ENCODE peak calls at places on chromosomes 13 and 19, in five cellular contexts. T is HepG2, K is H1, R is HCT116, Y is K562. A is an unnamed sample.
A peak's percentile ranks its signal among the peaks of the same experiment; 100 is the strongest.

GRCh38 chr13:40563350-40564125 is 102.9 kb downstream of the FOXO1 start:
- DNase-seq in T (peak; percentile 97), K (no peak), R (no peak), Y (no peak), A (no peak)

GRCh38 chr19:21677696-21678418 is 89.5 kb downstream of the ZNF100 start:
- DNase-seq in T (no peak), K (no peak), R (no peak), Y (no peak), A (no peak)

GRCh38 chr13:93603043-93603442 is 376.4 kb downstream of the GPC6 start:
- DNase-seq in T (no peak), K (peak; percentile 2), R (no peak), Y (no peak), A (no peak)

GRCh38 chr13:100789481-100789880 is 114.9 kb upstream of the TMTC4 start:
- DNase-seq in T (peak; percentile 20), K (no peak), R (no peak), Y (no peak), A (no peak)

GRCh38 chr19:58474291-58474996 is 1.7 kb upstream of the ZNF446 start:
- DNase-seq in T (no peak), K (no peak), R (no peak), Y (no peak), A (no peak)

GRCh38 chr13:46672338-46673090 is 119.5 kb downstream of the LRCH1 start:
- DNase-seq in T (no peak), K (no peak), R (no peak), Y (no peak), A (no peak)

GRCh38 chr13:101283782-101284181 is 132.5 kb downstream of the NALCN start:
- DNase-seq in T (no peak), K (no peak), R (no peak), Y (no peak), A (no peak)

GRCh38 chr19:14536926-14537692 is 7.7 kb downstream of the TECR start:
- DNase-seq in T (no peak), K (peak; percentile 94), R (peak; percentile 88), Y (peak; percentile 93), A (no peak)

GRCh38 chr13:64793592-64793991 is 2436.5 kb downstream of the PCDH9 start:
- DNase-seq in T (no peak), K (no peak), R (no peak), Y (no peak), A (no peak)

GRCh38 chr13:73273737-73274136 is 214.9 kb downstream of the KLF5 start:
- DNase-seq in T (no peak), K (no peak), R (no peak), Y (no peak), A (no peak)

GRCh38 chr13:114101325-114101821 is 31.1 kb downstream of the RASA3 start:
- DNase-seq in T (no peak), K (no peak), R (no peak), Y (no peak), A (no peak)

GRCh38 chr13:109654341-109655205 is 131.8 kb downstream of the IRS2 start:
- DNase-seq in T (no peak), K (no peak), R (no peak), Y (no peak), A (no peak)

GRCh38 chr13:109655611-109656010 is 130.8 kb downstream of the IRS2 start:
- DNase-seq in T (no peak), K (no peak), R (no peak), Y (no peak), A (no peak)

GRCh38 chr13:109657395-109657794 is 129.0 kb downstream of the IRS2 start:
- DNase-seq in T (no peak), K (no peak), R (no peak), Y (no peak), A (no peak)

GRCh38 chr13:109652536-109652935 is 133.8 kb downstream of the IRS2 start:
- DNase-seq in T (no peak), K (no peak), R (no peak), Y (no peak), A (no peak)

DNA sequence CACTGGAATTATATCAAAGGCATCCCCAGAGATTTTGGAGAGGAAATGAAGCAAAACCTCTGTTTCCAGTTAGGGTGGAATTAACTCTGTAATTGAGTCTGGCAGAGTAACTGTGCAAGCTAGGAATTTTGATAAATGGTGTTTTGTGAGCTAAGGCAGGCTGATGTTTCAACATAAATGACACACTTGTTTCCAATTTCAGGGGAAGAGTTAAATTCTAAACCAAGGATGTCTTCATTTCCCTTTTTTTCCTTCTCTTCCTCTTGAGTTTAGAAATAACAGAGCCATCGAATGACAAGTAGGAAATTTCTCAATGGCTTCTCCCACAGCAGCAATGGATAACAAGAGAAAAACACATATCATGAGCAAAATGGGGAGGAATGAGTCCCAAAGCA is 131.2 kb downstream of the IRS2 start:
- DNase-seq in T (no peak), K (no peak), R (no peak), Y (no peak), A (no peak)
- TF ChIP-seq SRF in T (no peak), K (no peak), R (no peak), Y (no peak), A (no peak)

GRCh38 chr19:56934438-56935090 is 94.0 kb upstream of the PEG3 start:
- DNase-seq in T (peak; percentile 92), K (no peak), R (no peak), Y (no peak), A (no peak)
- TF ChIP-seq SRF in T (no peak), K (no peak), R (no peak), Y (no peak), A (no peak)

GRCh38 chr19:1227655-1228054 is 10.2 kb downstream of the CBARP start:
- DNase-seq in T (no peak), K (no peak), R (peak; percentile 46), Y (peak; percentile 45), A (no peak)
- TF ChIP-seq SRF in T (no peak), K (no peak), R (no peak), Y (no peak), A (no peak)

GRCh38 chr13:52998290-52998876 is 30.2 kb upstream of the OLFM4 start:
- DNase-seq in T (no peak), K (no peak), R (no peak), Y (no peak), A (no peak)

GRCh38 chr13:52999093-52999696 is 29.4 kb upstream of the OLFM4 start:
- DNase-seq in T (no peak), K (no peak), R (no peak), Y (no peak), A (no peak)

GRCh38 chr13:52994051-52994450 is 34.6 kb upstream of the OLFM4 start:
- DNase-seq in T (no peak), K (no peak), R (no peak), Y (no peak), A (no peak)

GRCh38 chr13:52994865-52995264 is 33.7 kb upstream of the OLFM4 start:
- DNase-seq in T (no peak), K (no peak), R (no peak), Y (no peak), A (no peak)

DNA sequence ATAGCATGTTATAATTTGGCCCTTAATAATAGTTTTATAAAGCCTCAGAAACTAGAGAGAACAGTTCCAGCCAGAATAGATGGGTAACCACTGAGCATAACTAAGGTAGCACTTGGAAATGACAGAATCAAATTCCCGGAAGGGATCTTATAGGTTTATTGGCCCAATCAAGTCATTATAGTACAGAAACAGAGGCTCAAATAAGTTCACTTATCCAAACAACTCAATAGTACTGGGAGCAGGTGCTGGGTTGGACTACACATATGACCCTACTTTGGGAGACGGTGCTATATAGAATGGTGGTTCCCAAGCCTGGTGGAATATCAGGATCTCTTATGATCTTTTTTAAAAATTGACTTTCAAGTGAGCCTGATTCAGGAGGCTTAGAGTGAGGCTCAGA is 32.7 kb upstream of the OLFM4 start:
- DNase-seq in T (no peak), K (no peak), R (no peak), Y (no peak), A (no peak)
- TF ChIP-seq SRF in T (no peak), K (no peak), R (no peak), Y (no peak), A (no peak)

DNA sequence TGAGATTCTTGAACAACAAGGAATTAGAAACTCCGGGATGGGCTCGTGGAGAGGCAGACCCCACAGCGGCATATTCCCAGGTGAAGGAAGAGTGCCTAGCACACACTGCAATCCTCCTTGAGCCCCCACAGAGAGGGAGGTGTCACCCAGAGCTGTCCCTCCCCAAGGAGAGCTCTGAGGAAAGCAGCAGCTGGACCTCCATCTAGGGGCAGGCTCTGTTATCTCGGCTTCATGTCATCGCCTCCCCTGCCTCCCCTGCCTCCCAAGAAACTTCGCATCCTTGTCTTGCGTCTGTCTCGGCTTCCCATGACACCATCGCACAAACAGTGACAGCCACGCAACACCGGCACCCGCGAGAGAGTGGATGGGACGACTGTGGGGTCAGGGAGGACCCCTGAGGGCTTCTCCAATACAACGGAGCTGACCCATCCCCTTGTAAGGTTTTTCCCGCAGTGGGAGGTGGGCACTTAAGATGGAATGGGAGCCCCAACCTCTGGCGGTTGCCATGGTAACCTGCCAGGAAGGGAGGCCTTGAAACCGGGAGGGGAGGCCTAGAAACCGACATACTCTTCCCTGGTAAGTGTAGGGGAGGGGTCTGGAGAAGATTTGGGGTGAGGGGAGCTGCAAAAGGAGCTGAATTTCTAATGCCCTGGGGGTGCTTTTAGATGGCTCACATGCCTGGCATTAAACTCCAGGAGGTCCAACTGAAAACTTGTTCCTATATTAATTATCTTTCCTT is 16.4 kb downstream of the TLE2 start:
- DNase-seq in T (no peak), K (no peak), R (no peak), Y (no peak), A (no peak)
- TF ChIP-seq SRF in T (no peak), K (no peak), R (no peak), Y (no peak), A (no peak)

DNA sequence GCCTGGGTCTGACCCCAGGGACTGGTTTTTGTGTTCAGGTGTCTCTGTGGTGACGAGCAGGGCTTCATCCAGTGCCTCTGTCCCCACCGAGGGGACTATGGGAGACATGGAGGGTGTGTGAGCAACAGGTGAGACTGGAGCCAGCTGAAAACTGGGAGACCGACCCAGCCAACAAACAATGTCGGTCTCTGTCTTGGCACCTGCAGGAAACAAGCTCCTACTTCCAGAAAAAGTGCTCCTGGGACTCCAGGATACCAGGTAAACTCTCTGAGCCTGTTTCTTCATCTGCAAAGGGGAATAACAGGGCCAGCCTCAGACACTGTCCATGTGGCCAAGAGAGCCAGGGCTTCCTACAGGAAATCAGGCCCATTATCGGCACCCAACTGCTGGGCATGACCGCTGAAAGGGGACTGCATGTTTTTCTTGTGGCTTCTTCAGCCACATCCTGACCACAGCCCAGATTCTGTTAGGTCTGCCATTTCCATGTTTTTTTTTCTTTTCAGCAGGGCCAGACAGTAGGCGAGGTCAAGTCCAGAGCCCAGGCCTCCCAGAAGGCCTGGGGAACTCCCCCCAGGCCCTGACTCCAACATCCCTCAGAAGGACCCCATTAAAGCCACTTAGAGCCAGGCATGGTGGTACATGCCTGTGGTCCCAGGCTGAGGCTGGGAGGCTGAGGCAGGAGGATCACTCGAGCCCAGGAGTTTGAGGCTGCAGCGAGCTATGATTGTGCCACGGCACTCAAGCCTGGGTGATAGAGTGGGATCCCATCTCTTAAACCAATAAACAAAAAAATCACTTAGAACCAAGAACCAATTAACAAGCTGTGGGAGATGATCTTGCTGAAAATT is 833 bp upstream of the BST2 start:
- DNase-seq in T (no peak), K (no peak), R (no peak), Y (peak; percentile 41), A (no peak)
- TF ChIP-seq SRF in T (no peak), K (no peak), R (no peak), Y (no peak), A (no peak)

A was measured in GM12878.